ENCODE peak calls at places on chromosome 12, in six cellular contexts. F is trophoblast cell, O is IMR-90, H is neuronal stem cell, Q is mesenchymal stem cell, V is H1. C is an unnamed sample.

GRCh38 chr12:41053046-41053445 is 135.1 kb upstream of the PDZRN4 start:
- DNase-seq in F (no peak), O (peak; percentile 7), H (no peak), Q (no peak), V (no peak), C (no peak)

GRCh38 chr12:91921555-91921954 is 224.1 kb downstream of the BTG1 start:
- DNase-seq in F (peak; percentile 57), O (no peak), H (no peak), Q (peak; percentile 31), V (no peak), C (no peak)

GRCh38 chr12:95804296-95804695 is 13.7 kb upstream of the NTN4 start:
- DNase-seq in F (peak; percentile 32), O (no peak), H (no peak), Q (no peak), V (no peak), C (no peak)

GRCh38 chr12:52267699-52268098 is 6.7 kb upstream of the KRT86 start:
- DNase-seq in F (no peak), O (no peak), H (no peak), Q (no peak), V (no peak), C (no peak)

GRCh38 chr12:70754330-70754741 is 117.1 kb upstream of the PTPRB start:
- DNase-seq in F (peak; percentile 23), O (no peak), H (no peak), Q (no peak), V (no peak), C (no peak)

GRCh38 chr12:75414671-75415070 is 23.8 kb downstream of the GLIPR1L2 start:
- DNase-seq in F (no peak), O (no peak), H (no peak), Q (no peak), V (no peak), C (no peak)

GRCh38 chr12:124391340-124392261 is 96.7 kb downstream of the RFLNA start:
- DNase-seq in F (peak; percentile 36), O (peak; percentile 51), H (no peak), Q (peak; percentile 80), V (no peak), C (no peak)

GRCh38 chr12:64099430-64099829 is 122.7 kb downstream of the KICS2 start:
- DNase-seq in F (peak; percentile 83), O (peak; percentile 96), H (no peak), Q (peak; percentile 80), V (no peak), C (no peak)

GRCh38 chr12:114168061-114168460 is 201.9 kb upstream of the RBM19 start:
- DNase-seq in F (no peak), O (peak; percentile 48), H (no peak), Q (no peak), V (no peak), C (no peak)

GRCh38 chr12:110074089-110074488 is 25.8 kb upstream of the C12orf76 start:
- DNase-seq in F (no peak), O (no peak), H (no peak), Q (no peak), V (no peak), C (no peak)

GRCh38 chr12:23450810-23451209 is 498.7 kb downstream of the SOX5 start:
- DNase-seq in F (no peak), O (no peak), H (no peak), Q (no peak), V (no peak), C (no peak)
- H4K91ac ChIP-seq in F (no peak overlapping the region), O (no peak overlapping the region), H (no peak overlapping the region), Q (no peak overlapping the region), V (no peak overlapping the region), C (no peak overlapping the region)

DNA sequence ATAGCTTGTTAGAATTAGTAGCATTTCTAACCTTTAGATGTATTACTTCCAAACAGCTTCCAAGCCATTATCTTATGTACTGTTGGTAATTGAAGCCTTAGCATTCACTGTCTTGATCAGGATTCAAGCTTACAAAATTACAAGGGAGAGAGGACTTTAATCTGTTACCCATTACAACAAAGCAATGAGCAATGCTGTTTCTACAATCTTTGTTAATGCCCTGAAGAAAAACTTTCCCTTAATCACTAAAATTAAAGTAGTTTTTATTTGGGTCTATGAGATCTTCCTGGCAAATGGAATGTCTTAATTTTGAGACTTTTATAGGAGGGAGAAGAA is 96.8 kb downstream of the WNK1 start:
- DNase-seq in F (no peak), O (no peak), H (no peak), Q (no peak), V (no peak), C (no peak)
- H4K91ac ChIP-seq in F (no peak overlapping the region), O (no peak overlapping the region), H (no peak overlapping the region), Q (no peak overlapping the region), V (no peak overlapping the region), C (no peak overlapping the region)

DNA sequence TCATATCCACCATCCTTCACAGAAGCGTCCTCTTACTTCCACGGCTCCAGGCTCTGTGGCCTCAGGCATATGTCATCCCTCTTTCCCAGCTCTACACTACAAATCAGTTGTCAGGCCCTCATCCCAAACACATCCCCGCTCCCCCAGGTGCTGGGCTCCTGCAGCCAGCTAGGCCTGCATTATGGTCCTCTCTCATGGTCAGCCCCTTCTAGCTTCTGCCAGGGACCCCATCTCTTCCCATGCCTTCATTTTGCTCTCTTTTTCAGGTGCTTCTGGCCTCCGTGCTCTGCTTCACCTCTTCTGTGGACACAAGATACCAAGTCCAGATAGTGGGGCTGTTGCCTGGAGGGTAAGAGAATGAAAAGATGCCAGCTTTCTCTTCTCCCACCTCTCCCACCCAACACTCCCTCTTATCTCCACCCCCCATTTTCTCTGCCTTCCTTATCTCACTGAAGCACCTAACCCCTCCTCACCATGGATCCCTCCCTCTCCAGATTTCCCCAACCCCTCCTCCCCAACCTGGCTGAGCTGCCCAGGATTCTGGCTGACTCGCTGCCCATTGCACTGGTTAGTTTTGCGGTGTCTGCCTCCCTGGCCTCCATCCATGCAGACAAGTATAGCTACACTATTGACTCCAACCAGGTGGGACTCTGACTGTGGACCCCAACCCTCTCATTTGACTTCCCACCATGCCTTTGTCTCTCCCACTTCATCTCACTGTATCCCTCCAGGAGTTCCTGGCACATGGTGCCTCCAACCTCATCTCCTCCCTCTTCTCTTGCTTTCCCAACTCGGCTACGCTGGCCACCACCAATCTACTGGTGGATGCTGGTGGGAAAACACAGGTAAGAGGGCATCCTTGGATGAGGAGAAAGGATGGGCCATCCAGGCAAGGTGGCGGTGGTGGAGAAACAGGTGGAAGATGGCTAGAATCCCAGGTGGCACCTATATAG is 10.4 kb downstream of the B4GALNT1 start:
- DNase-seq in F (no peak), O (no peak), H (no peak), Q (no peak), V (no peak), C (no peak)
- H4K91ac ChIP-seq in F (no peak overlapping the region), O (no peak overlapping the region), H (no peak overlapping the region), Q (no peak overlapping the region), V (no peak overlapping the region), C (no peak overlapping the region)

GRCh38 chr12:106112094-106112822 is 26.5 kb downstream of the NUAK1 start:
- DNase-seq in F (no peak), O (peak; percentile 22), H (no peak), Q (no peak), V (no peak), C (peak; percentile 54)
- H4K91ac ChIP-seq in F (no peak overlapping the region), O (no peak overlapping the region), H (no peak overlapping the region), Q (peak overlapping the region; percentile 96), V (no peak overlapping the region), C (no peak overlapping the region)

C was measured in H9.